ENCODE peak calls at places on chromosomes 7 and 10, in four cellular contexts. S is BE2C, E is A549, X is ovary. U is an unnamed sample.

GRCh38 chr10:12418000-12418399 is 68.7 kb downstream of the CAMK1D start:
- DNase-seq in E (no peak), S (no peak), X (peak), U (no peak)

GRCh38 chr7:51288896-51289607 is 27.6 kb downstream of the COBL start:
- DNase-seq in S (no peak), X (no peak), E (no peak), U (peak)

GRCh38 chr7:27901028-27901760 is 161.2 kb downstream of the TAX1BP1 start:
- DNase-seq in S (no peak), E (no peak), X (no peak), U (no peak)

GRCh38 chr10:108465871-108466641 is 1301.5 kb upstream of the SORCS1 start:
- DNase-seq in S (no peak), X (no peak), E (no peak), U (peak)

GRCh38 chr10:87658858-87659555 is 671 bp upstream of the PAPSS2 start:
- DNase-seq in X (no peak), S (no peak), E (peak), U (no peak)

GRCh38 chr10:2962194-2962593 is 105.2 kb upstream of the PFKP start:
- DNase-seq in S (no peak), E (no peak), X (no peak), U (no peak)

GRCh38 chr10:63554666-63555065 is 33.5 kb downstream of the REEP3 start:
- DNase-seq in S (no peak), X (no peak), E (no peak), U (no peak)

GRCh38 chr7:68888971-68889385 is 709.3 kb upstream of the AUTS2 start:
- DNase-seq in X (no peak), S (peak), E (no peak), U (no peak)

GRCh38 chr7:45146531-45147379 is 10.8 kb upstream of the RAMP3 start:
- DNase-seq in X (no peak), S (no peak), E (no peak), U (peak)

GRCh38 chr10:122852261-122852660 is 6.6 kb upstream of the CUZD1 start:
- DNase-seq in X (no peak), S (no peak), E (no peak), U (no peak)

GRCh38 chr10:47021850-47022249 is 110.6 kb downstream of the PTPN20 start:
- DNase-seq in X (no peak), E (no peak), S (no peak), U (no peak)

GRCh38 chr7:121076350-121077164 is 88.0 kb downstream of the CPED1 start:
- DNase-seq in E (no peak), X (no peak), S (no peak), U (no peak)

GRCh38 chr10:10361486-10361885 is 656.2 kb upstream of the CELF2 start:
- DNase-seq in S (no peak), E (no peak), X (no peak), U (no peak)

GRCh38 chr7:40698214-40698920 is 563.6 kb downstream of the SUGCT start:
- DNase-seq in X (no peak), E (no peak), S (no peak), U (no peak)

GRCh38 chr7:40698921-40699260 is 564.1 kb downstream of the SUGCT start:
- DNase-seq in E (no peak), S (no peak), X (no peak), U (no peak)

GRCh38 chr7:40697653-40698052 is 562.8 kb downstream of the SUGCT start:
- DNase-seq in S (no peak), X (no peak), E (no peak), U (no peak)

GRCh38 chr7:40701836-40702551 is 567.2 kb downstream of the SUGCT start:
- DNase-seq in S (no peak), E (no peak), X (no peak), U (no peak)

GRCh38 chr7:40700653-40701475 is 566.1 kb downstream of the SUGCT start:
- DNase-seq in S (no peak), X (no peak), E (no peak), U (no peak)
- TF ChIP-seq CTCF in S (no peak), X (no peak), E (no peak), U (peak)

DNA sequence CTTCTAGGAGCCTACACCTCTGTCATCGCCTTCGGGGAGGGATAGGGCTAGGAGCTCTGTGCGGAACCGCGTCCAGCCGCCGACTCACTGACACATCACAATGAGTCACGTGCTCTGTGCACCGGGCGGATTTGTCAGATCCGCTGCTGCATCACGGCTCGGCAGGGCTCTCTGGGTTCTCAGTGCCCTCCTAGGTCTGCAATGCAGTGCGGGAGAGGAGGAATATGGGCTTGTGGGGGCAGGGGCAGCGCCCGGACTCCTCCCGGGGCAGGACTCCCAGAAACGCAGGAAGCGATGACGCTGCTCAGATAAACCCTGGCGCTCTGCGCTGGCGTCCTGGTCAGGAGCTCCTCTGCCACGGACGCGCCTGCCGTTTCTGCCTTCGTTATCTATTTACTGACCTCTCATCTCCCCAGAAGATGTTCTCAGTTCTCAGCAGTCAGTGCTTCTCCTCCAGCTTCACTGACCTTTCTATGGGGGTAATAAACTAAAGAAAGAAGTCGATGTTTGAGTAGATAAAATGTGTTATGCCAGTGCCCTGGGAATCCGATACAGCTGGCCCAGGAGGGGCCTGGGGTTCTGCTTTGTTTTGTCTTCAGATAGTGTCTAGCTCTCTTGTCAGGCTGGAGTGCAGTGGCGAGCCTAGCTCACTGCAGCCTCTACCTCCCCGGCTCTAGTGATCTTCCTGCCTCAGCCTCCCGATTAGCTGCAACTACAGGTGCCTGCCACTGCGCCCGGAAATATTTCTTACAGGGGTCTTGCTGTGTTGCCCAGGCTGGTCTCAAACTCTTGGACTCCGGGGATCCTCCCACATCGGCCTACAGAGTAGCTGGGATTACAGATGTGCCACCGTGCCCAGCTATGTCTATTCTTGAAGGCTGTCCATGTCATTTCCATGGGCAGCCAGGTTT is 22.8 kb upstream of the ITGB1 start:
- DNase-seq in E (peak), X (peak), S (peak), U (peak)
- TF ChIP-seq CTCF in E (no peak), X (no peak), S (peak), U (no peak)

DNA sequence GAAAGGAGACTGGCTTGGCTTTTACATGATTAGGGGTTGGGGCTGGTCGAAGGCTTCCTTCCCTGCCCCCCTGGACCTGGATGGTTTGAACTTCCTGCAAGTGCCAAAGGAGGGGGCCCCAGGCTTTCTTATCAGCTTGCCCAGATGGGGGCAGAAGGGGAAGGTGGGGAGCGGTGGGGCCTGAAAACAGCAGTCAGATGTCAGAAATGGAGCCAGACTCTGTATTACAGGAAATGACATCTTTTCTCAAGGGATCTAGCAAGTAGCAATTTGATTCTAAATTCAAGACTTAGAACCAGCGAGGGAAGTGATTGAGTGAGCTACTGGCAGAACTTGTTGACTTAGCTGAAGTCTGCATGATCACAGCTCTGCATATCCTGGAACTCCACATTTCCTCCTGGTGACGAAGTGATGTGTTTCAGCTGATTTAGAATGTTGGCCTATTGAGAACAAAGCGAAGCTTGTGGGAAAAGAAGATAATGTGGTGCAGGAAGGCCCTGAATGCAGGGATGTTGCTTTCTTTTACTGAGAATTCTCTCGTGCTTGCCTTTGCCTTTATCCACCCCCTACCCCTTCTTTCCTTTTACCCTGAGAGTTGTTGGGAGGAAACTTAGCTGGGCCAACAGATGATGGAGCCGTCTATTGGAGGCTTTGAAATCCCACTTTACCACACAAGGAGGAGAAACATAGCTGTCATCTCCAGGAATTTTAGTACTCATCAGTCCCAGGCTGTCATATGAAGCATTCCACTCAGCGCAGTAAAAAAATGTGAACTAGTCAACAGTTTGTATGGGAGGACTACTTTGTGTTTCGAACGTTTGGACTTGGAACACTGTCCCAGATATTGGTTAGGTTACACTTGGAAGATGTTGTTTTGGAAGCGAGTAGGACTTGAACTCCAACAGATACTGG is 43.2 kb downstream of the CCNY start:
- DNase-seq in S (no peak), X (no peak), E (no peak), U (peak)
- TF ChIP-seq CTCF in S (no peak), X (no peak), E (no peak), U (no peak)

GRCh38 chr10:88689366-88689765 is 16.7 kb upstream of the LIPK start:
- DNase-seq in X (no peak), S (no peak), E (peak), U (no peak)

GRCh38 chr10:88682491-88682890 is 18.2 kb downstream of the LIPF start:
- DNase-seq in E (no peak), X (no peak), S (no peak), U (no peak)

GRCh38 chr10:88693392-88694020 is 12.5 kb upstream of the LIPK start:
- DNase-seq in S (no peak), E (peak), X (no peak), U (no peak)

DNA sequence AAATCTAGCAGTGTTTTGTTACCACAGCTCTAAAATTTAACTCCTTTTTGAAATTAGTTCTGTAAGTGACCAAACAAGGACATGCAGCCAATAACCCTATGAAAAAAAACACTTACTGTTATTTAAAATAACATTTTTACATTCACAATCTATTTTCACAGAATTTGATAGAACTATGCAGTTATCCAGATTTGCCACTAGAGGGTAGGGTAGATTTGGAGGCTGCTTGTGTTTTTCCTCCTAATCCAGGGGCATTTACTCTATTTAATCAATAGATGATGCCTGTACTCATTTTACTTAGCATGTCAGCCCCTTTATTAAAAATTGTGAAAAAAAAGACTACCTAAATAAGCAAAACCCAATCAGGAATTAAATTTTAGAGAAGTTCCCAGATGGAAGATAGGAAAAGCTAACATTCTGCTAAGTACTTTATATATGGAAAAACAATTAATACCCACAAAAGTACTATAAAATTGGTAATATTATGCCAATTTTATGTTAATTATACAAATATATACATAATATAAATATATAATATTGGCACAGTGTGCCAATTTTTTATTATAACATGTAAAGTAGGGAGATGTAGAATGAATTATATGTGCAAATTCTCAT is 18.1 kb upstream of the LIPK start:
- DNase-seq in X (no peak), S (no peak), E (peak), U (no peak)
- TF ChIP-seq CTCF in X (peak), S (peak), E (peak), U (peak)

GRCh38 chr7:70218006-70218405 is 619.7 kb downstream of the AUTS2 start:
- DNase-seq in S (no peak), X (no peak), E (no peak), U (no peak)
- TF ChIP-seq CTCF in S (no peak), X (no peak), E (no peak), U (no peak)

GRCh38 chr7:149787428-149788299 is 14.3 kb upstream of the ZNF467 start:
- DNase-seq in S (no peak), X (no peak), E (peak), U (peak)
- TF ChIP-seq CTCF in S (no peak), X (no peak), E (peak), U (peak)